ENCODE peak calls at places on chromosomes 6 and 20, in nine cellular contexts. L, H, Y, V, O, C, B, D and I are unnamed samples.

GRCh38 chr6:47729019-47729418 is 30.6 kb downstream of the ADGRF4 start:
- DNase-seq in O (no peak), Y (no peak), D (no peak), V (no peak), L (no peak), C (no peak), B (no peak), H (no peak), I (no peak)

GRCh38 chr6:37319856-37320255 is 33.9 kb upstream of the RNF8 start:
- DNase-seq in B (no peak), Y (no peak), H (no peak), D (no peak), O (no peak), C (no peak), L (no peak), V (no peak), I (no peak)

GRCh38 chr20:24949756-24950127 is 673 bp downstream of the CST7 start:
- DNase-seq in O (no peak), V (no peak), H (no peak), L (no peak), C (no peak), Y (no peak), B (no peak), D (no peak), I (no peak)

GRCh38 chr20:37804584-37805566 is 98.1 kb upstream of the VSTM2L start:
- DNase-seq in B (no peak), D (no peak), H (no peak), C (no peak), V (no peak), L (no peak), O (no peak), Y (no peak), I (no peak)

GRCh38 chr6:161094904-161095440 is 103.4 kb downstream of the MAP3K4 start:
- DNase-seq in C (no peak), D (no peak), O (no peak), B (no peak), H (no peak), L (no peak), Y (no peak), V (no peak), I (no peak)

GRCh38 chr6:79438015-79438414 is 99.2 kb downstream of the LCA5 start:
- DNase-seq in Y (no peak), O (no peak), C (no peak), B (no peak), H (no peak), V (no peak), L (no peak), D (no peak), I (no peak)

GRCh38 chr6:21935561-21936028 is 342.0 kb downstream of the SOX4 start:
- DNase-seq in O (no peak), Y (no peak), H (peak), L (no peak), D (no peak), B (no peak), C (no peak), V (no peak), I (no peak)

GRCh38 chr6:113854531-113855499 is 2.3 kb upstream of the MARCKS start:
- DNase-seq in D (no peak), V (peak), L (peak), B (peak), Y (no peak), H (peak), O (peak), C (no peak), I (no peak)

GRCh38 chr6:114421219-114421618 is 78.4 kb upstream of the HS3ST5 start:
- DNase-seq in B (no peak), H (no peak), L (no peak), V (no peak), C (no peak), O (no peak), Y (no peak), D (no peak), I (no peak)

GRCh38 chr6:11331136-11331535 is 98.7 kb upstream of the NEDD9 start:
- DNase-seq in O (no peak), C (no peak), H (no peak), L (no peak), V (no peak), D (no peak), B (no peak), Y (no peak), I (no peak)

GRCh38 chr6:82017316-82017715 is 230.2 kb downstream of the IBTK start:
- DNase-seq in B (no peak), O (no peak), D (no peak), Y (no peak), C (no peak), V (peak), H (peak), L (no peak), I (no peak)

GRCh38 chr20:61433816-61434215 is 181.8 kb downstream of the CDH4 start:
- DNase-seq in B (no peak), D (no peak), L (no peak), O (no peak), Y (no peak), V (no peak), C (no peak), H (no peak), I (no peak)

GRCh38 chr6:63121166-63121565 is 90.1 kb upstream of the FKBP1C start:
- DNase-seq in O (no peak), B (no peak), C (no peak), Y (no peak), H (no peak), D (no peak), L (no peak), V (no peak), I (no peak)